ENCODE peak calls at places on chromosomes 5 and 9, in ten cellular contexts. Y is nephron progenitor cell; I is left lobe of liver; R is RWPE1; K is A172; B is hypothalamus; J is HCT116; V is activated gamma-delta T cell treated with Interleukin-2 at 50 U/mL for 16 hours; E is HuH-7.5; N is activated CD4-positive, alpha-beta T cell treated with anti-CD3 and anti-CD28 coated beads, Interleukin-2, amount 50 U/mL, for 1 hour. Q is an unnamed sample.

GRCh38 chr9:136361047-136361756 is 2.3 kb downstream of the DNLZ start:
- DNase-seq in Y (no peak), I (no peak), R (no peak), K (no peak), B (no peak), J (no peak), V (no peak), E (no peak), N (no peak), Q (no peak)

GRCh38 chr9:136774416-136775045 is 10.2 kb upstream of the LCN15 start:
- DNase-seq in Y (no peak), I (no peak), R (no peak), K (no peak), B (no peak), J (no peak), V (no peak), E (no peak), N (no peak), Q (no peak)

GRCh38 chr5:139895046-139895445 is 99.4 kb downstream of the PSD2 start:
- DNase-seq in Y (no peak), I (no peak), R (no peak), K (no peak), B (no peak), J (no peak), V (no peak), E (no peak), N (no peak), Q (no peak)

GRCh38 chr9:1052908-1053590 is 2.9 kb downstream of the DMRT2 start:
- DNase-seq in Y (no peak), I (no peak), R (no peak), K (no peak), B (no peak), J (no peak), V (no peak), E (no peak), N (no peak), Q (no peak)

GRCh38 chr9:129403743-129404620 is 216.9 kb downstream of the C9orf50 start:
- DNase-seq in Y (no peak), I (no peak), R (no peak), K (no peak), B (no peak), J (no peak), V (no peak), E (no peak), N (no peak), Q (no peak)

GRCh38 chr9:23571414-23572104 is 254.5 kb downstream of the ELAVL2 start:
- DNase-seq in Y (no peak), I (no peak), R (no peak), K (no peak), B (no peak), J (no peak), V (no peak), E (no peak), N (no peak), Q (no peak)

GRCh38 chr5:179407191-179408175 is 62.2 kb upstream of the ADAMTS2 start:
- DNase-seq in Y (no peak), I (peak; percentile 40), R (no peak), K (no peak), B (no peak), J (no peak), V (no peak), E (no peak), N (no peak), Q (no peak)

GRCh38 chr9:121222524-121223171 is 21.0 kb upstream of the RAB14 start:
- DNase-seq in Y (peak; percentile 13), I (no peak), R (peak; percentile 48), K (peak; percentile 58), B (no peak), J (peak; percentile 54), V (no peak), E (peak; percentile 31), N (no peak), Q (no peak)

GRCh38 chr9:107312651-107313050 is 29.6 kb downstream of the RAD23B start:
- DNase-seq in Y (no peak), I (no peak), R (no peak), K (no peak), B (no peak), J (no peak), V (no peak), E (no peak), N (no peak), Q (no peak)

GRCh38 chr9:76216161-76216649 is 178.0 kb downstream of the RFK start:
- DNase-seq in Y (no peak), I (no peak), R (peak; percentile 65), K (peak; percentile 87), B (no peak), J (peak; percentile 15), V (no peak), E (no peak), N (no peak), Q (no peak)

GRCh38 chr5:42951847-42952411 is 88.2 kb downstream of the ANXA2R start:
- DNase-seq in Y (no peak), I (no peak), R (no peak), K (no peak), B (no peak), J (no peak), V (peak; percentile 59), E (peak; percentile 33), N (peak; percentile 56), Q (peak; percentile 77)

GRCh38 chr5:119532637-119533036 is 80.3 kb downstream of the HSD17B4 start:
- DNase-seq in Y (no peak), I (no peak), R (no peak), K (no peak), B (no peak), J (no peak), V (no peak), E (no peak), N (no peak), Q (no peak)

GRCh38 chr9:125388978-125389377 is 127.4 kb downstream of the GAPVD1 start:
- DNase-seq in Y (no peak), I (peak; percentile 63), R (no peak), K (no peak), B (no peak), J (no peak), V (no peak), E (no peak), N (no peak), Q (no peak)

GRCh38 chr9:127035948-127036347 is 86.5 kb downstream of the ANGPTL2 start:
- DNase-seq in Y (no peak), I (no peak), R (no peak), K (no peak), B (no peak), J (no peak), V (no peak), E (no peak), N (no peak), Q (no peak)

GRCh38 chr5:88836195-88836838 is 46.7 kb downstream of the MEF2C start:
- DNase-seq in Y (no peak), I (no peak), R (no peak), K (peak; percentile 11), B (no peak), J (no peak), V (no peak), E (no peak), N (no peak), Q (no peak)

GRCh38 chr9:137319976-137320551 is 18.0 kb upstream of the NRARP start:
- DNase-seq in Y (no peak), I (peak; percentile 46), R (no peak), K (no peak), B (no peak), J (no peak), V (no peak), E (no peak), N (no peak), Q (no peak)

GRCh38 chr5:77972545-77973252 is 196.6 kb upstream of the TBCA start:
- DNase-seq in Y (peak; percentile 46), I (no peak), R (no peak), K (no peak), B (no peak), J (no peak), V (no peak), E (no peak), N (no peak), Q (no peak)